ENCODE peak calls at places on chromosomes 13 and 19, in four cellular contexts. Q is mucosa of descending colon, N is IMR-90, G is right lobe of liver. P is an unnamed sample.

GRCh38 chr19:43950834-43951626 is at the start of gene ZNF221:
- DNase-seq in G (peak; percentile 94), N (peak; percentile 99), Q (peak; percentile 96), P (peak; percentile 94)

GRCh38 chr19:8257052-8257443 is 47.9 kb downstream of the CERS4 start:
- DNase-seq in G (no peak), N (no peak), Q (peak; percentile 16), P (no peak)

GRCh38 chr13:41107104-41107571 is 25.5 kb downstream of the KBTBD6 start:
- DNase-seq in G (no peak), Q (no peak), N (no peak), P (no peak)

GRCh38 chr19:15421726-15422260 is 3.0 kb upstream of the AKAP8L start:
- DNase-seq in Q (no peak), N (no peak), G (peak; percentile 95), P (no peak)

GRCh38 chr13:94239135-94239534 is 240.3 kb downstream of the DCT start:
- DNase-seq in Q (no peak), N (peak; percentile 87), G (no peak), P (no peak)

GRCh38 chr13:98978280-98978679 is 416 bp upstream of the DOCK9 start:
- DNase-seq in G (no peak), N (peak; percentile 90), Q (no peak), P (no peak)

GRCh38 chr19:4916292-4917082 is 7.2 kb downstream of the UHRF1 start:
- DNase-seq in G (no peak), N (no peak), Q (peak; percentile 14), P (no peak)

GRCh38 chr13:98097749-98098148 is 45.1 kb upstream of the FARP1 start:
- DNase-seq in G (no peak), Q (no peak), N (no peak), P (no peak)

GRCh38 chr19:16736709-16737108 is 17.1 kb downstream of the NWD1 start:
- DNase-seq in Q (no peak), N (no peak), G (no peak), P (no peak)

GRCh38 chr19:7236153-7236552 is 58.1 kb downstream of the INSR start:
- DNase-seq in G (no peak), Q (no peak), N (no peak), P (no peak)

GRCh38 chr19:571127-571974 is 1.0 kb upstream of the BSG start:
- DNase-seq in G (peak; percentile 63), Q (peak; percentile 67), N (peak; percentile 35), P (peak; percentile 80)

GRCh38 chr19:11338569-11339253 is 746 bp downstream of the RAB3D start:
- DNase-seq in N (no peak), Q (no peak), G (no peak), P (peak; percentile 77)

GRCh38 chr13:101757446-101758039 is 305.1 kb downstream of the ITGBL1 start:
- DNase-seq in G (no peak), N (peak; percentile 50), Q (no peak), P (no peak)

GRCh38 chr13:54733639-54734038 is 1705.0 kb downstream of the OLFM4 start:
- DNase-seq in N (no peak), Q (no peak), G (no peak), P (no peak)

GRCh38 chr19:49555600-49556411 is 24.6 kb downstream of the NOSIP start:
- DNase-seq in N (no peak), G (peak; percentile 67), Q (peak; percentile 91), P (peak; percentile 82)

GRCh38 chr13:49308977-49309408 is 61.3 kb downstream of the CDADC1 start:
- DNase-seq in N (peak; percentile 51), Q (no peak), G (peak; percentile 82), P (peak; percentile 75)

GRCh38 chr13:99473515-99473914 is 27.8 kb upstream of the TM9SF2 start:
- DNase-seq in N (no peak), G (no peak), Q (no peak), P (no peak)

GRCh38 chr19:38464421-38465082 is 31.1 kb downstream of the RYR1 start:
- DNase-seq in Q (no peak), G (no peak), N (no peak), P (no peak)

GRCh38 chr13:25114220-25114619 is 18.3 kb downstream of the PABPC3 start:
- DNase-seq in G (peak; percentile 70), Q (peak; percentile 79), N (peak; percentile 69), P (peak; percentile 66)

GRCh38 chr13:46962286-46962941 is 65.6 kb upstream of the HTR2A start:
- DNase-seq in G (no peak), Q (no peak), N (peak; percentile 73), P (no peak)

DNA sequence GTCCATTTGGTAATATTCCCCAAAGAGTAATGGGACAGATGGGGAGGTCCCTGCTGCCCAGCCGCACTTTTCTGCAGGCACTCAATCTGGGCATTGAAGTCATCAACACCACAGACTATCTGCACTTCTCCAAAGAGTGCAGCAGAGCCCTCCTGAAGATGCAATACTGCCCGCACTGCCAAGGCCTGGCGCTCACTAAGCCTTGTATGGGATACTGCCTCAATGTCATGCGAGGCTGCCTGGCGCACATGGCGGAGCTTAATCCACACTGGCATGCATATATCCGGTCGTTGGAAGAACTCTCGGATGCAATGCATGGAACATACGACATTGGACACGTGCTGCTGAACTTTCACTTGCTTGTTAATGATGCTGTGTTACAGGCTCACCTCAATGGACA is 295.0 kb downstream of the GPC5 start:
- DNase-seq in G (no peak), N (no peak), Q (no peak), P (no peak)
- H3K4me1 ChIP-seq in G (no peaks in the 10 kb centered on the region), N (no peaks in the 10 kb centered on the region), Q (no peaks in the 10 kb centered on the region), P (no peaks in the 10 kb centered on the region)

DNA sequence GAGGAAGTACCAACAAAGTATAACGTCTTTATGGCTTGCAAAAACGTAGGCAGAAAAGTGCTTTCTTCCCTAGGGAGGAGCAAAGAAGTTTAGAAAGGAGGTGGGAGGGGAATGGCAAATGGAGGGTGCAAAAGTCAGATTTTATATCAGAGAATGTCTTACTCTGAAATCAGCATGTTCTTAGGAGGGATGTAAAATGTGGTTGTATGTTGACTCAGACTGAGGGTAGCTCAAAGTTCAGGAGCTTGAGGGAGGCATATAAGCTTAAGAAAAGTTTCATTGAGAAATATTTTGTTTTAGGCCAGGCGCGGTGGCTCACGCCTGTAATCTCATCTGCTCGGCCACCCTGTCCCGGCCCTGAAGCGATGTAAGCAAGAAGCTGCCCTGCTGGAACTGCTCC is 1.7 kb downstream of the ZNF90 start:
- DNase-seq in Q (no peak), G (no peak), N (no peak), P (no peak)
- H3K4me3 ChIP-seq in Q (no peak overlapping the region), G (no peak overlapping the region), N (no peak overlapping the region), P (peak overlapping the region; percentile 74)

GRCh38 chr13:52862358-52863206 is 14.1 kb upstream of the PCDH8 start:
- DNase-seq in G (no peak), N (no peak), Q (peak; percentile 65), P (no peak)

GRCh38 chr13:52869050-52869449 is 20.6 kb upstream of the PCDH8 start:
- DNase-seq in G (no peak), N (no peak), Q (no peak), P (no peak)

DNA sequence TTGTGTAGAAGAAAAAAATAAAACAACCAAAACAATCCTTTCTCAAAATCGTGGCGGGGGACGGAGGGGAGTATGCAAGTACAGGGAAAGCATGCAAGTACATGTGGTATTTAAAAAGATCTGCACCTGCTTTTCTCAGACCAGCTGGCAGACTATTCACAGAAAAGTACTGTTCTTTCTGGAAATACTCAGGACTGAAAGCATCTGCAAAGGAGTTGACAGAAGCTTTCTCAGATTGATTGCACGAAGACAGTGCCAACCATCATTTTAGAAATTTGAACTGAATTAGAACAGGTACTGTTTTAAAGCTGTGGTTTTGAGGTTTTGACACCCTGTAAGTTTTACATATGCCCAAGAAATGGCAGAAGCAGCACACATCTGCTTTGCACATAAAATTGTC is 19.8 kb upstream of the PCDH8 start:
- DNase-seq in G (no peak), Q (no peak), N (no peak), P (no peak)
- TF ChIP-seq CTCF in G (no peak), Q (no peak), N (no peak), P (no peak)

DNA sequence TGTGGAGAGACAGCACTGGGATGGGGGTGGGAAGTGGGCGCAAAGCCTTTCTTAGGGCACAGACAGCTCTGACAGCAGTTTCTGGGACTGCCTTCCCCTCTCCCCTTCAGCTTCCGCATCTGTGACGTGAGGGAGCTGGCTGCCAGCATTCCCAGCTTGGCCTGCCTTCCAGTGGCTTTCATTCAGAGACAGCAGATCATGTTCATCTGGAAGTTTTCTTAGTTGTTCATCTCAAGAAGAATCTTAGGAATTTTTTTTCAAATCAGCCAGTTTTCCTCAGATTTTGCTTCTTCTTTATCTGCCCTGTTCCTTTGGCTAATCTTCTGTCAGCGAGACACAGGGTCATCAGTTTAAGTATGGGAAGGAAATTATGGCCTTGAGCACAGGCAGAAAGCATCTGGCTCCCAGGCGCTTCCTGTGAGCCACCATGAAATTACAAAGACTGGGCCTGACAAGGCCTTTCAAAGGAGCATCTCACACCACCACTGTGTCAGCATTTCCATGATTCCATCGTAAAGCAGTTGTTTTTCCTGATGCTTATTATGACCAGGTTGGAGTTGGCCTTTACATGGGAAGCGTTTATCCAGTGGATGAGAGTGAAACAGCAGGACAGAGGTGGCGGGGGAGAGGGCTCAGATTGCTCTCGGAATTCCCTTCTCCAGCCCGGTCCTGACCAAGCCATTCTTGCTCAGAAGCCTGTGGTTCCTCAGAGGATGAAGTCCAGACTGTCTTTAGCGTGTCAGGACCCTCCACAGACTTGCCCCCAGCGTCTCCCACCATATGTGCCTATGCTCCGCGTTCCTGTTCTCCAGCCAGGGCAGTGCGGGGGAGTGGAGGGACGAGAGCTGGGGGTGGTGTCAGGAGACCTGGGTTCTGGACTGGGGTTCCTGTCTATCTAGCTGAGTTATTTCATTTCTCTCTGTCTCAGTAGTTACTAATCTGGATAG is 43.6 kb downstream of the ARHGAP35 start:
- DNase-seq in G (no peak), N (peak; percentile 71), Q (no peak), P (peak; percentile 87)
- H3K4me1 ChIP-seq in G (peaks cover 45% of the 10 kb centered on the region), N (peaks cover 25% of the 10 kb centered on the region), Q (peaks cover 8% of the 10 kb centered on the region), P (peaks cover 45% of the 10 kb centered on the region)

GRCh38 chr19:13028027-13028426 is 32.8 kb downstream of the NFIX start:
- DNase-seq in G (no peak), Q (peak; percentile 3), N (no peak), P (no peak)

GRCh38 chr19:13025819-13026477 is 30.7 kb downstream of the NFIX start:
- DNase-seq in Q (no peak), N (no peak), G (no peak), P (no peak)

GRCh38 chr19:13026478-13026999 is 31.3 kb downstream of the NFIX start:
- DNase-seq in Q (peak; percentile 75), G (peak; percentile 76), N (peak; percentile 57), P (no peak)

GRCh38 chr19:13027557-13027956 is 32.3 kb downstream of the NFIX start:
- DNase-seq in Q (peak; percentile 6), G (no peak), N (no peak), P (no peak)

DNA sequence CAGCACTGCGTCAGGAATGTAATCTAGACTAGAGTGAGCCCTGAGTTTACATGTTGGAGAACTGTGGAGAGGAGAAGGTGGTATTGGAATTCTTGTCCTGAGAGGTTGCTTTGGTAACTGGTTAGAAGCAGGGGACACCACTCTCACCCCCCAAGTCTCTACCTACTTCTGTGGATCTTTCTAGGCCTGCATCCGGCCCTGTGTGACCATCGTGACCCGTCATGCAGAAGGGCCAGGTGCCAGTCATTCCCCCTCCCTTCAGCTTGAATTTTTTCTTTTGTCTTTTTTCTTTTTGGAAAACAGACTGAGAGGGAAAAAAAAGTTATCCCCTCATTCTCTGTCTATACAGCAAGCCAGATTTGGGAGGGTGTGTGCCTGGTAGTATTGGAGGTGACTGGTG is 31.8 kb downstream of the NFIX start:
- DNase-seq in G (no peak), N (no peak), Q (no peak), P (no peak)
- H3K4me3 ChIP-seq in G (no peak overlapping the region), N (peak overlapping the region; percentile 8), Q (no peak overlapping the region), P (no peak overlapping the region)

GRCh38 chr19:53431399-53432087 is at the start of gene ZNF761:
- DNase-seq in Q (peak; percentile 99), G (peak; percentile 97), N (peak; percentile 86), P (peak; percentile 99)
- TF ChIP-seq CTCF in Q (peak; percentile 23), G (peak; percentile 28), N (peak; percentile 32), P (no peak)

P was measured in kidney.